ENCODE peak calls at places on chromosomes 13 and 19, in four cellular contexts. One of them, this sample, is unnamed.

GRCh38 chr19:5340637-5341447 is at the start of gene PTPRS:
- DNase-seq in H9: peak; percentile 88
- DNase-seq in NCI-H1092 treated with DMSO at 0.1 percent for 48 hours: peak; percentile 87
- DNase-seq in PC-3: peak; percentile 92
- DNase-seq in this sample: no peak

GRCh38 chr13:52695856-52696255 is 43.2 kb downstream of the SUGT1 start:
- DNase-seq in H9: no peak
- DNase-seq in NCI-H1092 treated with DMSO at 0.1 percent for 48 hours: no peak
- DNase-seq in PC-3: peak; percentile 19
- DNase-seq in this sample: no peak

GRCh38 chr19:1027953-1028902 is 1.8 kb downstream of the CNN2 start:
- DNase-seq in H9: peak; percentile 77
- DNase-seq in NCI-H1092 treated with DMSO at 0.1 percent for 48 hours: no peak
- DNase-seq in PC-3: peak; percentile 55
- DNase-seq in this sample: peak; percentile 75

GRCh38 chr13:64709079-64709478 is 2521.1 kb downstream of the PCDH9 start:
- DNase-seq in H9: no peak
- DNase-seq in NCI-H1092 treated with DMSO at 0.1 percent for 48 hours: no peak
- DNase-seq in PC-3: no peak
- DNase-seq in this sample: no peak

GRCh38 chr13:92838786-92839185 is 387.8 kb upstream of the GPC6 start:
- DNase-seq in H9: no peak
- DNase-seq in NCI-H1092 treated with DMSO at 0.1 percent for 48 hours: no peak
- DNase-seq in PC-3: peak; percentile 74
- DNase-seq in this sample: no peak

GRCh38 chr19:34575206-34575605 is 93.6 kb downstream of the WTIP start:
- DNase-seq in H9: no peak
- DNase-seq in NCI-H1092 treated with DMSO at 0.1 percent for 48 hours: no peak
- DNase-seq in PC-3: no peak
- DNase-seq in this sample: no peak

GRCh38 chr19:11152318-11153062 is 3.1 kb downstream of the SPC24 start:
- DNase-seq in H9: no peak
- DNase-seq in NCI-H1092 treated with DMSO at 0.1 percent for 48 hours: no peak
- DNase-seq in PC-3: peak; percentile 82
- DNase-seq in this sample: no peak

GRCh38 chr19:16143399-16144215 is at the start of gene HSH2D:
- DNase-seq in H9: peak; percentile 93
- DNase-seq in NCI-H1092 treated with DMSO at 0.1 percent for 48 hours: no peak
- DNase-seq in PC-3: peak; percentile 93
- DNase-seq in this sample: peak; percentile 87

GRCh38 chr13:39016789-39017188 is 21.1 kb downstream of the PROSER1 start:
- DNase-seq in H9: no peak
- DNase-seq in NCI-H1092 treated with DMSO at 0.1 percent for 48 hours: peak; percentile 32
- DNase-seq in PC-3: peak; percentile 43
- DNase-seq in this sample: no peak

GRCh38 chr13:77860621-77861020 is 58.0 kb downstream of the EDNRB start:
- DNase-seq in H9: no peak
- DNase-seq in NCI-H1092 treated with DMSO at 0.1 percent for 48 hours: no peak
- DNase-seq in PC-3: peak; percentile 44
- DNase-seq in this sample: no peak

GRCh38 chr19:46394398-46394797 is 19.0 kb downstream of the CCDC8 start:
- DNase-seq in H9: no peak
- DNase-seq in NCI-H1092 treated with DMSO at 0.1 percent for 48 hours: no peak
- DNase-seq in PC-3: no peak
- DNase-seq in this sample: no peak

GRCh38 chr19:12956446-12957388 is at the start of gene GADD45GIP1:
- DNase-seq in H9: peak; percentile 80
- DNase-seq in NCI-H1092 treated with DMSO at 0.1 percent for 48 hours: peak; percentile 69
- DNase-seq in PC-3: peak; percentile 91
- DNase-seq in this sample: peak; percentile 85

GRCh38 chr13:47146136-47146535 is 249.3 kb upstream of the HTR2A start:
- DNase-seq in H9: no peak
- DNase-seq in NCI-H1092 treated with DMSO at 0.1 percent for 48 hours: no peak
- DNase-seq in PC-3: peak; percentile 58
- DNase-seq in this sample: no peak

GRCh38 chr19:45815501-45816216 is 551 bp upstream of the RSPH6A start:
- DNase-seq in H9: peak; percentile 94
- DNase-seq in NCI-H1092 treated with DMSO at 0.1 percent for 48 hours: no peak
- DNase-seq in PC-3: no peak
- DNase-seq in this sample: no peak

This sample was measured in LoVo.